ENCODE peak calls at places on chromosomes 11 and 22, in nine cellular contexts. D is heart left ventricle, E is IMR-90, V is K562, P is suprapubic skin, F is gastrocnemius medialis, Q is uterus, B is GM12878, Z is Peyer's patch. Y is an unnamed sample.

GRCh38 chr11:31799794-31800397 is 11.2 kb downstream of the PAX6 start:
- DNase-seq in P (no peak), B (no peak), E (no peak), F (no peak), Q (no peak), V (no peak), Z (no peak), D (no peak), Y (no peak)

GRCh38 chr22:29043906-29044575 is 17.6 kb downstream of the C22orf31 start:
- DNase-seq in P (no peak), Z (no peak), V (no peak), D (no peak), E (peak; percentile 66), B (no peak), Q (no peak), F (no peak), Y (no peak)

GRCh38 chr11:61011239-61011870 is 39.9 kb downstream of the CD6 start:
- DNase-seq in E (no peak), V (no peak), Z (no peak), P (no peak), B (no peak), Q (no peak), F (no peak), D (no peak), Y (peak; percentile 68)

GRCh38 chr11:1147792-1148191 is 10.0 kb upstream of the MUC5AC start:
- DNase-seq in P (no peak), D (no peak), V (no peak), B (no peak), F (no peak), E (no peak), Z (no peak), Q (no peak), Y (no peak)

GRCh38 chr11:74307409-74307808 is 4.0 kb downstream of the P4HA3 start:
- DNase-seq in Z (no peak), V (no peak), B (no peak), P (no peak), F (no peak), E (peak; percentile 68), D (no peak), Q (no peak), Y (no peak)

GRCh38 chr11:68342459-68343158 is 30.2 kb downstream of the LRP5 start:
- DNase-seq in F (no peak), Z (no peak), E (no peak), V (no peak), Q (no peak), B (no peak), D (no peak), P (no peak), Y (no peak)

GRCh38 chr11:105790841-105791240 is 181.0 kb downstream of the GRIA4 start:
- DNase-seq in V (no peak), E (no peak), Z (no peak), Q (no peak), D (no peak), F (no peak), P (no peak), B (no peak), Y (no peak)

GRCh38 chr22:38034884-38035529 is 22.2 kb upstream of the PICK1 start:
- DNase-seq in Q (no peak), D (no peak), F (no peak), B (no peak), E (no peak), Z (no peak), P (no peak), V (no peak), Y (no peak)

GRCh38 chr11:19868871-19869270 is 156.2 kb downstream of the NAV2 start:
- DNase-seq in Q (no peak), B (no peak), D (no peak), V (no peak), E (peak; percentile 20), Z (no peak), P (no peak), F (peak; percentile 14), Y (no peak)

GRCh38 chr11:75326439-75326810 is 25.0 kb downstream of the ARRB1 start:
- DNase-seq in Q (no peak), B (no peak), D (no peak), V (no peak), F (no peak), Z (no peak), P (no peak), E (no peak), Y (no peak)

GRCh38 chr22:40758390-40758789 is 60.8 kb downstream of the SLC25A17 start:
- DNase-seq in E (no peak), Z (no peak), B (no peak), V (no peak), F (no peak), D (no peak), P (no peak), Q (no peak), Y (no peak)
- H3K4me1 ChIP-seq in E (peaks cover 3% of the 10 kb centered on the region), Z (no peaks in the 10 kb centered on the region), B (no peaks in the 10 kb centered on the region), V (no peaks in the 10 kb centered on the region), F (no peaks in the 10 kb centered on the region), D (no peaks in the 10 kb centered on the region), P (peaks cover 22% of the 10 kb centered on the region), Q (no peaks in the 10 kb centered on the region), Y (peaks cover 1% of the 10 kb centered on the region)

GRCh38 chr22:41939981-41940852 is 6.7 kb downstream of the CENPM start:
- DNase-seq in E (no peak), B (peak; percentile 98), Q (no peak), D (no peak), V (no peak), F (no peak), P (no peak), Z (peak; percentile 80), Y (no peak)
- TF ChIP-seq POLR2A in E (no peak), B (peak; percentile 96), Q (no peak), D (no peak), V (no peak), F (no peak), P (no peak), Z (peak; percentile 73), Y (no peak)

DNA sequence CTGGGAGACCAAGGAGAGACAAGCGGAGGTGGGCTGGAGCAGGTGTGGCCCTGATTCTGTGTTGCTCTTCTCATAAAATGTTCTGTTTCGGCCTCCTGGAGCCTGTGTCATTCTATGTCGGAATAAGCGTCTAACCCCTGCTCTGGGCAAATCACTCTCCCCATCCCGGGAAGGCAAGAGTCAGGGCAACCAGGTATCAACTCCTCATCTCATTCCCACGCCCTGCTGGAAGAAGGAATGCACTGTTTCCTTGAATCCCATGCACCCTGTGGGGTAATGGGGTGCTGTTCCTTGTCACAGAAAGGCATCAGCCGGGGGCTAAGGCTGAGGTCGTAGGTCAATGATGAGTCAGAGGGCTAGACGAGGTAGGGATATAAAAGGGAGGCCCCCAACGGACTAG is 2.6 kb downstream of the FAM180B start:
- DNase-seq in Q (no peak), P (no peak), E (no peak), Z (no peak), D (no peak), B (no peak), F (no peak), V (no peak), Y (no peak)
- H3K27me3 ChIP-seq in Q (no peaks in the 10 kb centered on the region), P (peaks cover 19% of the 10 kb centered on the region), E (peaks cover 37% of the 10 kb centered on the region), Z (no peaks in the 10 kb centered on the region), D (peaks cover 29% of the 10 kb centered on the region), B (peaks cover 3% of the 10 kb centered on the region), F (peaks cover 46% of the 10 kb centered on the region), V (peaks cover 13% of the 10 kb centered on the region), Y (no peaks in the 10 kb centered on the region)

GRCh38 chr22:35625763-35626162 is 8.6 kb upstream of the MB start:
- DNase-seq in D (no peak), B (no peak), Q (no peak), F (no peak), V (no peak), P (no peak), Z (no peak), E (no peak), Y (no peak)
- H3K4me1 ChIP-seq in D (peaks cover 37% of the 10 kb centered on the region), B (peaks cover 17% of the 10 kb centered on the region), Q (peaks cover 9% of the 10 kb centered on the region), F (peaks cover 41% of the 10 kb centered on the region), V (peaks cover 7% of the 10 kb centered on the region), P (peaks cover 34% of the 10 kb centered on the region), Z (peaks cover 20% of the 10 kb centered on the region), E (peaks cover 11% of the 10 kb centered on the region), Y (peaks cover 6% of the 10 kb centered on the region)

DNA sequence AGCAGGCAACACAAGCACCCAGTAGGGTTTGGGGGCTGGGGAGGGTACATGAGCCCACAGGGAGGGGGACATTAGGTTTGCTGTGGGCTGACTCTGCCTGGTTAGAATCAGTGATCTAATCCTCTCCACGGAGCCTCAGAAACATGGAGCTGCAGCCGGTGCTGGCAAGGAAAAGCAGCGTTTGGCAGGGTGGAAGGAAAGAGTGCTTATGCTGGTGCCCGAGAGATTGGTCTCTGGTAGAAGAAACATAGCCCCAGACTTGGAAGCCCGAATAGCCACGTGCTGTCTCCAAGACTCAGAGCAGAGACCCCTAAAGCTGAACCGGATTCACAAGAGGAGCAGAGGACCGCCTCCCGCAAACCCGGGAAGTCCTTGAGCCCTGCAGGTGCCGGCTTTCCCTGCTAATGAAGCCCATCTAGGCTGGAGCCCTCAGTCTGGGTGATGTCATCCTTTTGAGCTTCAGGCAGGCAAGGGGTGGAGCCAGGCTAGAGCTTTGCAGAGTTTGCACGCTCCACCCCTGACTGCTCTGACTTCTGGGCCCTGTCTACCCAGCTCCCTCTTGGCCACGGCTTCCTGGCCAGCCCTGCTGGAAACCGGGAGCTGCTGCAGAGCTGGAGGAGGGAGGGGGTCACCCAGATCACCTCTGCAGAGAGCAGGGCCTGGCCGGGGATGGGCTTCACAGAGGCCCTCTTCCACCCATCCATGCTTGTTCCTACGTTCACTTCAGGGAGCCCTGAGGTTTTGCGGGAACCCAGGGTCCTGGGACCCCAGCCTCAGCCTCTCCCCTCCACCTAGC is 35.0 kb upstream of the JAM3 start:
- DNase-seq in Z (peak; percentile 53), Q (peak; percentile 84), B (no peak), E (peak; percentile 85), P (peak; percentile 88), V (peak; percentile 26), D (peak; percentile 92), F (peak; percentile 35), Y (peak; percentile 82)
- TF ChIP-seq POLR2A in Z (no peak), Q (peak; percentile 90), B (no peak), E (no peak), P (no peak), V (no peak), D (no peak), F (no peak), Y (no peak)

GRCh38 chr22:49101873-49102272 is 725.8 kb downstream of the BRD1 start:
- DNase-seq in P (no peak), Q (no peak), Z (peak; percentile 20), D (no peak), F (no peak), E (no peak), V (no peak), B (no peak), Y (no peak)
- H3K27me3 ChIP-seq in P (peaks cover 25% of the 10 kb centered on the region), Q (no peaks in the 10 kb centered on the region), Z (no peaks in the 10 kb centered on the region), D (peaks cover 3% of the 10 kb centered on the region), F (no peaks in the 10 kb centered on the region), E (no peaks in the 10 kb centered on the region), V (peaks cover 2% of the 10 kb centered on the region), B (no peaks in the 10 kb centered on the region), Y (no peaks in the 10 kb centered on the region)